ENCODE peak calls at places on chromosomes 3 and 15, in nine cellular contexts. L is globus pallidus; D is mesendoderm; T is stimulated activated CD4-positive, alpha-beta T cell treated with anti-CD3 and anti-CD28 coated beads, Interleukin-15, amount 100 ng/mL, for 24 hours; W is HuH-7.5; U is foreskin melanocyte; J is activated CD8-positive, alpha-beta memory T cell treated with anti-CD3 and anti-CD28 coated beads for 1 hour; I is GM10248; Y is activated CD8-positive, alpha-beta T cell treated with anti-CD3 and anti-CD28 coated beads, Interleukin-2, amount 10 ng/mL, durations not matched to agents 7 days and 5 days. E is an unnamed sample.

GRCh38 chr3:74302274-74302673 is 312.2 kb downstream of the CNTN3 start:
- DNase-seq in L (no peak), D (no peak), T (no peak), W (no peak), U (no peak), J (no peak), I (no peak), Y (no peak), E (no peak)

GRCh38 chr3:37957185-37957936 is 33.2 kb upstream of the VILL start:
- DNase-seq in L (no peak), D (no peak), T (no peak), W (no peak), U (no peak), J (no peak), I (no peak), Y (no peak), E (no peak)

GRCh38 chr15:67832031-67832551 is 6.8 kb downstream of the SKOR1 start:
- DNase-seq in L (no peak), D (peak; percentile 80), T (no peak), W (peak; percentile 85), U (no peak), J (no peak), I (no peak), Y (no peak), E (no peak)

GRCh38 chr3:188624384-188624783 is 470.4 kb downstream of the LPP start:
- DNase-seq in L (peak; percentile 40), D (no peak), T (no peak), W (no peak), U (no peak), J (no peak), I (no peak), Y (no peak), E (no peak)

GRCh38 chr3:66904816-66905543 is 93.1 kb upstream of the KBTBD8 start:
- DNase-seq in L (no peak), D (no peak), T (no peak), W (no peak), U (no peak), J (no peak), I (no peak), Y (no peak), E (no peak)

GRCh38 chr15:50067254-50067653 is 51.8 kb downstream of the ATP8B4 start:
- DNase-seq in L (no peak), D (no peak), T (no peak), W (no peak), U (no peak), J (no peak), I (no peak), Y (no peak), E (no peak)

GRCh38 chr15:45150481-45150880 is 20.7 kb downstream of the DUOX1 start:
- DNase-seq in L (no peak), D (no peak), T (no peak), W (no peak), U (no peak), J (no peak), I (no peak), Y (no peak), E (no peak)

GRCh38 chr3:427128-427527 is 230.6 kb downstream of the CHL1 start:
- DNase-seq in L (no peak), D (no peak), T (no peak), W (no peak), U (no peak), J (no peak), I (no peak), Y (no peak), E (no peak)